ENCODE peak calls at places on chromosomes 13 and 19, in four cellular contexts. X, W, B and D are unnamed samples.

GRCh38 chr19:5588441-5588840 is 20.7 kb upstream of the TINCR start:
- DNase-seq in X (no peak), W (no peak), B (no peak), D (no peak)

GRCh38 chr13:112332727-112333126 is 43.4 kb upstream of the SPACA7 start:
- DNase-seq in X (no peak), W (no peak), B (no peak), D (no peak)

GRCh38 chr19:12779162-12779993 is 4.0 kb upstream of the HOOK2 start:
- DNase-seq in X (no peak), W (no peak), B (peak), D (no peak)

GRCh38 chr19:4130635-4131438 is 6.9 kb upstream of the MAP2K2 start:
- DNase-seq in X (no peak), W (no peak), B (peak), D (peak)

GRCh38 chr19:18020212-18021067 is 12.5 kb downstream of the ARRDC2 start:
- DNase-seq in X (no peak), W (no peak), B (no peak), D (no peak)

GRCh38 chr19:41570639-41571112 is 5.3 kb upstream of the CEACAM21 start:
- DNase-seq in X (peak), W (peak), B (peak), D (peak)

GRCh38 chr19:29851769-29852521 is 40.2 kb downstream of the CCNE1 start:
- DNase-seq in X (no peak), W (no peak), B (no peak), D (no peak)

GRCh38 chr19:46226438-46226973 is 3.0 kb upstream of the IGFL1 start:
- DNase-seq in X (no peak), W (no peak), B (no peak), D (no peak)

GRCh38 chr13:71254384-71254783 is 612.6 kb downstream of the DACH1 start:
- DNase-seq in X (no peak), W (no peak), B (no peak), D (no peak)